ENCODE peak calls at places on chromosomes 12 and 14, in seven cellular contexts. V is uterus, S is psoas muscle, J is H9, A is upper lobe of right lung, T is tibial nerve, B is colonic mucosa. I is an unnamed sample.
A peak's percentile ranks its signal among the peaks of the same experiment; 100 is the strongest.

GRCh38 chr14:105152794-105153241 is 15.8 kb downstream of the JAG2 start:
- DNase-seq in V (no peak), S (peak; percentile 30), J (no peak), T (no peak), B (no peak), A (no peak), I (no peak)

GRCh38 chr14:55803506-55804197 is 223.6 kb downstream of the KTN1 start:
- DNase-seq in T (no peak), B (no peak), A (no peak), J (no peak), V (no peak), S (no peak), I (no peak)

GRCh38 chr12:22287776-22288621 is 46.5 kb downstream of the ST8SIA1 start:
- DNase-seq in S (no peak), J (peak; percentile 64), V (no peak), T (no peak), B (no peak), A (no peak), I (no peak)

GRCh38 chr12:126617312-126617711 is 1552.1 kb downstream of the AACS start:
- DNase-seq in S (no peak), J (peak; percentile 61), V (no peak), T (no peak), A (no peak), B (no peak), I (no peak)

GRCh38 chr14:46887144-46887543 is 235.6 kb upstream of the RPL10L start:
- DNase-seq in V (no peak), S (no peak), J (no peak), T (no peak), B (no peak), A (no peak), I (no peak)

GRCh38 chr14:74610866-74611671 is 968 bp downstream of the LTBP2 start:
- DNase-seq in B (no peak), V (no peak), J (peak; percentile 59), T (no peak), A (no peak), S (no peak), I (no peak)

GRCh38 chr14:89201645-89202044 is 215.4 kb downstream of the FOXN3 start:
- DNase-seq in T (no peak), A (no peak), J (no peak), S (no peak), V (no peak), B (no peak), I (no peak)

GRCh38 chr12:104520242-104520900 is 63.6 kb downstream of the CHST11 start:
- DNase-seq in J (no peak), B (no peak), A (no peak), V (no peak), T (no peak), S (no peak), I (no peak)

GRCh38 chr12:53252349-53252916 is 15.7 kb upstream of the ESPL1 start:
- DNase-seq in T (no peak), S (no peak), B (peak; percentile 76), J (no peak), V (peak; percentile 31), A (peak; percentile 73), I (peak; percentile 76)

GRCh38 chr12:131454418-131455217 is 256.3 kb upstream of the SFSWAP start:
- DNase-seq in T (no peak), A (peak; percentile 74), S (no peak), B (no peak), J (peak; percentile 95), V (no peak), I (no peak)

GRCh38 chr12:75936525-75937450 is 94.8 kb downstream of the PHLDA1 start:
- DNase-seq in V (no peak), B (no peak), J (no peak), T (no peak), S (no peak), A (no peak), I (no peak)

GRCh38 chr14:102320033-102320660 is 601 bp downstream of the ZNF839 start:
- DNase-seq in A (peak; percentile 78), V (peak; percentile 53), T (no peak), S (peak; percentile 59), B (peak; percentile 48), J (no peak), I (peak; percentile 61)

GRCh38 chr14:92783813-92784431 is 10.2 kb upstream of the GOLGA5 start:
- DNase-seq in A (no peak), V (no peak), T (no peak), B (peak; percentile 59), J (no peak), S (no peak), I (peak; percentile 86)

GRCh38 chr12:88381456-88381855 is 198.8 kb downstream of the KITLG start:
- DNase-seq in T (no peak), V (no peak), A (no peak), B (no peak), S (no peak), J (no peak), I (no peak)

GRCh38 chr12:89263153-89263552 is 89.1 kb downstream of the DUSP6 start:
- DNase-seq in J (no peak), A (no peak), T (no peak), S (no peak), B (no peak), V (no peak), I (no peak)

GRCh38 chr12:91918431-91918830 is 227.2 kb downstream of the BTG1 start:
- DNase-seq in B (no peak), V (no peak), A (no peak), J (no peak), S (no peak), T (no peak), I (no peak)

GRCh38 chr12:11765817-11766794 is 116.6 kb downstream of the ETV6 start:
- DNase-seq in S (no peak), J (no peak), A (no peak), B (no peak), T (no peak), V (no peak), I (peak; percentile 47)

GRCh38 chr14:47194051-47194450 is 481.4 kb downstream of the MDGA2 start:
- DNase-seq in T (no peak), V (no peak), B (no peak), S (no peak), J (no peak), A (no peak), I (no peak)

GRCh38 chr12:113149361-113150150 is at the start of gene CFAP73:
- DNase-seq in B (peak; percentile 60), V (no peak), A (peak; percentile 72), J (peak; percentile 97), S (no peak), T (no peak), I (peak; percentile 75)

GRCh38 chr12:6377667-6377994 is 2.3 kb upstream of the SCNN1A start:
- DNase-seq in J (peak; percentile 32), V (no peak), A (peak; percentile 89), B (peak; percentile 82), T (no peak), S (no peak), I (peak; percentile 74)
- H3K4me1 ChIP-seq in J (peaks cover 19% of the 10 kb centered on the region), V (peaks cover 17% of the 10 kb centered on the region), A (peaks cover 56% of the 10 kb centered on the region), B (peaks cover 11% of the 10 kb centered on the region), T (peaks cover 44% of the 10 kb centered on the region), S (peaks cover 25% of the 10 kb centered on the region), I (peaks cover 43% of the 10 kb centered on the region)

GRCh38 chr14:93977790-93978581 is 1.6 kb upstream of the ASB2 start:
- DNase-seq in S (no peak), B (no peak), V (no peak), J (no peak), T (no peak), A (no peak), I (no peak)

GRCh38 chr14:93977171-93977570 is 801 bp upstream of the ASB2 start:
- DNase-seq in V (no peak), J (no peak), A (no peak), T (no peak), S (no peak), B (no peak), I (peak; percentile 24)

GRCh38 chr14:93975791-93976476 is 436 bp downstream of the ASB2 start:
- DNase-seq in B (no peak), A (no peak), T (no peak), J (no peak), V (no peak), S (no peak), I (no peak)

GRCh38 chr14:93974833-93975232 is 1.5 kb downstream of the ASB2 start:
- DNase-seq in A (peak; percentile 77), J (no peak), V (no peak), B (no peak), T (no peak), S (peak; percentile 85), I (peak; percentile 50)

DNA sequence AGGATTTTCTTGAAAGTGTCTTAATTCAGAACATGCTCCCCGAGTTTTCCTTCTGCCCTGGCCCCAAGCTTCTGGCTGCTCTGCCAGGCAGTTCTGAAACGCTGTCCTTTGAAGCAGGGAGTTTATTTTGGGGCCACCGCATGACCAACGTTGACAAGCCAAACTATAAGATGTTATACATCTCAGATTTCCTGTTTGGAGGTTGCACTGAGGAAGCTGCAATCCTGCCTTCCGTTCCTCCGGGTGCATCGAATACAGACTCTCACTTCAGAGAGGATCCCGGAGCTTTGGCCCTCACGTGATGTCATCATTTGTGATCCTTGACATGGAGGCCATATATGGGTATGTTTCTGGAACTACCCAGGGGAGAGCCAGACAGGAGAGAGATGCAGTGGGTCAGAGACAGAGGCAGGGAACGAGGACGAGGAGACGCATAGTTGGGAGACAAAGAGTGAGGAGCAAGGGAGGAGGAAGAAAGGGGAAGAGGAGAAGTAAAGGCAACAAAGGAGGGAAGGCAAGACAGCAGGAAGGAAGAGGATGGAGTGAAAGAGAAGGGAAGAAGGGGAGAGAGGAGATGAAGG is at the start of gene ASB2:
- DNase-seq in J (no peak), A (no peak), B (no peak), T (no peak), V (peak; percentile 54), S (no peak), I (no peak)
- TF ChIP-seq CTCF in J (no peak), A (no peak), B (no peak), T (no peak), V (no peak), S (no peak), I (no peak)

DNA sequence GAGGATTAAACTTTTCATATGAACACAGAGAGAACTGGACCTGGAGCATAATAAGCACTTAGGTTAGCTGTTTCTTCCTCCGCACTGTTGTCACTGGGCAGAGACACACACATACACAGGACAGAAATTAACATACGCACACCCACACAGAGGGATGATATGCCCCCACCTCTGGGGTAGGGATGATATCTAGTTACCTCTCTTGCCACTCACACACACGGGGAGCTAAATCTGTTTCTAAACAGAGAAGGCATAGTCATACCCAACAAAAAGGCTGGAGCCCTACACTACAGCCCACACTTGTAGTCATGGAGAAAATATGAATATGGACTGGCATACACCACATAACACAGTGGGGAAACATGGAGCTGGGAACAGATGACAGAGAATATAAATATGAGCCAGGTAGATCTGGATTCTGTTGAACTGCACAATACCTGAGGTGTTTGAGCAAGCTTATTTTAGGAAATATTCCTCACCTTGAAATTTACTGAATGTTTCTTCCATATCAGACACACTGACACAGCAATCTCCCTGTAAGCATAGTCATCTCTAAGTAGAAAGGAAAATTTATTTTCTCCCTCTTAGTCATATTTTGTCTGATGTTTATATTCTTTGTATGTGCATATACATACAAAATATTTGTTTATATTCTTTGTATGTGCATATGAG is 21.1 kb upstream of the SCFD1 start:
- DNase-seq in J (no peak), S (no peak), V (no peak), B (no peak), A (no peak), T (no peak), I (no peak)
- H3K4me1 ChIP-seq in J (no peaks in the 10 kb centered on the region), S (peaks cover 15% of the 10 kb centered on the region), V (no peaks in the 10 kb centered on the region), B (no peaks in the 10 kb centered on the region), A (no peaks in the 10 kb centered on the region), T (no peaks in the 10 kb centered on the region), I (no peaks in the 10 kb centered on the region)

DNA sequence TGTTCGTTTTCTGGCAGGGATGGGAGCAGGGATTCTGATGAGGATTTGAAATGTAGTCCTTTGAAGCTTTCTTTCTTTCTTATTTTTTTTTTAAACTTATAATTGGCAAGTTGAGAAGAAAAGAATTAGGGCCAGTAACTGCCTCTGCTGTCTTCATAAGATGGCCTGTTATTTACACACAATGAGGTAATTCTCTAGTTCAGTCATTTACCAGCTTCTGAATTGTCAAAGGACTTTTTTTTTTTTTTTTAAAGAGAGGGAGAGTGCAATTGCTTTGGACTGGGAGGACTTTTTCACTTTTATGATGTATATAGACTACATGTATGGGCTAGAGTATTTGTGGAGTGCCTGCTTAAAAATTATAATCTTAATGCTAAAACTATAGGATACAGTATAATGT is 29.1 kb downstream of the PALS1 start:
- DNase-seq in J (no peak), V (no peak), A (no peak), B (no peak), S (no peak), T (no peak), I (no peak)
- TF ChIP-seq CTCF in J (no peak), V (no peak), A (no peak), B (no peak), S (no peak), T (no peak), I (no peak)